ENCODE peak calls at places on chromosomes 7 and 10, in four cellular contexts. Q, D, U and M are unnamed samples.

GRCh38 chr10:133272964-133273420 is 3.7 kb downstream of the ADAM8 start:
- DNase-seq in Q (no peak), D (no peak), U (no peak), M (no peak)

GRCh38 chr10:72886596-72887522 is 6.7 kb upstream of the OIT3 start:
- DNase-seq in Q (peak), D (no peak), U (no peak), M (no peak)

GRCh38 chr10:11823122-11823988 is at the start of gene PROSER2:
- DNase-seq in D (no peak), U (peak), Q (peak), M (no peak)

GRCh38 chr7:155962191-155962967 is 150.1 kb upstream of the SHH start:
- DNase-seq in Q (peak), U (no peak), D (no peak), M (no peak)

GRCh38 chr7:27262121-27262520 is 19.5 kb downstream of the EVX1 start:
- DNase-seq in D (no peak), U (no peak), Q (peak), M (no peak)

GRCh38 chr7:2033586-2034135 is 199.1 kb downstream of the MAD1L1 start:
- DNase-seq in D (no peak), Q (no peak), U (no peak), M (no peak)

GRCh38 chr10:15472431-15473400 is 101.6 kb upstream of the FAM171A1 start:
- DNase-seq in U (no peak), D (no peak), Q (no peak), M (no peak)

GRCh38 chr10:84329094-84329611 is 764 bp downstream of the CCSER2 start:
- DNase-seq in U (peak), Q (peak), D (no peak), M (peak)

GRCh38 chr10:119306514-119306951 is 99.2 kb downstream of the GRK5 start:
- DNase-seq in Q (peak), U (peak), D (no peak), M (no peak)

GRCh38 chr10:128116851-128117615 is 9.2 kb downstream of the MKI67 start:
- DNase-seq in Q (peak), U (no peak), D (no peak), M (no peak)

GRCh38 chr10:64519831-64520230 is 998.6 kb downstream of the REEP3 start:
- DNase-seq in U (no peak), Q (no peak), D (no peak), M (no peak)

GRCh38 chr10:30207485-30208052 is 141.5 kb downstream of the MTPAP start:
- DNase-seq in U (no peak), Q (no peak), D (no peak), M (no peak)

GRCh38 chr10:134743-135600 is at the start of gene ZMYND11:
- DNase-seq in D (peak), U (peak), Q (peak), M (no peak)

GRCh38 chr7:146961617-146962016 is 845.0 kb downstream of the CNTNAP2 start:
- DNase-seq in U (no peak), Q (peak), D (no peak), M (no peak)

GRCh38 chr10:25683291-25683690 is 250.7 kb upstream of the MYO3A start:
- DNase-seq in D (no peak), Q (peak), U (no peak), M (no peak)

GRCh38 chr10:132373241-132373955 is 23.6 kb upstream of the PWWP2B start:
- DNase-seq in D (no peak), Q (no peak), U (no peak), M (no peak)

GRCh38 chr10:110919349-110919931 is at the start of gene SHOC2:
- DNase-seq in U (peak), D (no peak), Q (peak), M (peak)

GRCh38 chr10:43866712-43867111 is 218.0 kb upstream of the ZNF32 start:
- DNase-seq in U (no peak), Q (no peak), D (no peak), M (no peak)

GRCh38 chr7:47627580-47628283 is 45.8 kb upstream of the TNS3 start:
- DNase-seq in Q (no peak), U (no peak), D (no peak), M (no peak)

GRCh38 chr7:73721237-73721848 is 1.9 kb upstream of the STX1A start:
- DNase-seq in Q (no peak), U (no peak), D (peak), M (peak)

GRCh38 chr10:50600831-50601466 is 22.8 kb downstream of the SGMS1 start:
- DNase-seq in U (no peak), D (no peak), Q (no peak), M (no peak)

GRCh38 chr7:45217358-45217757 is 59.8 kb downstream of the RAMP3 start:
- DNase-seq in U (no peak), Q (peak), D (no peak), M (peak)

GRCh38 chr7:105185290-105186010 is 171.4 kb downstream of the KMT2E start:
- DNase-seq in Q (peak), U (no peak), D (no peak), M (no peak)

GRCh38 chr10:78002541-78003284 is 26.6 kb downstream of the POLR3A start:
- DNase-seq in U (no peak), Q (no peak), D (no peak), M (no peak)

GRCh38 chr7:100825760-100826545 is 1.4 kb downstream of the EPHB4 start:
- DNase-seq in D (no peak), Q (peak), U (no peak), M (no peak)

GRCh38 chr10:71837085-71837827 is 13.8 kb downstream of the PSAP start:
- DNase-seq in Q (no peak), D (no peak), U (no peak), M (no peak)

GRCh38 chr10:132104062-132104461 is 38.3 kb downstream of the JAKMIP3 start:
- DNase-seq in U (no peak), D (no peak), Q (no peak), M (no peak)